ENCODE peak calls at places on chromosomes 7 and 10, in nine cellular contexts. X is BE2C, G is WERI-Rb-1, R is kidney, O is GM20000, E is colonic mucosa, V is breast epithelium, D is tibial artery, J is brain microvascular endothelial cell. M is an unnamed sample.

GRCh38 chr7:7331523-7331922 is 149.2 kb downstream of the C1GALT1 start:
- DNase-seq in X (no peak), G (peak), R (no peak), O (no peak), E (no peak), V (no peak), D (no peak), J (no peak), M (no peak)

GRCh38 chr10:127905623-127906261 is 1.2 kb upstream of the PTPRE start:
- DNase-seq in X (no peak), G (no peak), R (no peak), O (no peak), E (no peak), V (no peak), D (no peak), J (no peak), M (no peak)

GRCh38 chr10:119297207-119297968 is 90.0 kb downstream of the GRK5 start:
- DNase-seq in X (no peak), G (no peak), R (no peak), O (no peak), E (no peak), V (no peak), D (no peak), J (no peak), M (no peak)

GRCh38 chr7:11706666-11707605 is 125.1 kb downstream of the THSD7A start:
- DNase-seq in X (no peak), G (no peak), R (no peak), O (no peak), E (peak), V (no peak), D (no peak), J (no peak), M (no peak)

GRCh38 chr7:8277394-8277982 is 15.5 kb upstream of the ICA1 start:
- DNase-seq in X (peak), G (no peak), R (no peak), O (no peak), E (no peak), V (no peak), D (no peak), J (no peak), M (no peak)

GRCh38 chr10:127921751-127922140 is 14.8 kb downstream of the PTPRE start:
- DNase-seq in X (no peak), G (no peak), R (no peak), O (no peak), E (no peak), V (no peak), D (no peak), J (no peak), M (no peak)

GRCh38 chr7:123958186-123958703 is 33.2 kb downstream of the SPAM1 start:
- DNase-seq in X (no peak), G (no peak), R (no peak), O (no peak), E (no peak), V (no peak), D (no peak), J (no peak), M (no peak)

GRCh38 chr7:66741706-66742053 is 1.1 kb downstream of the RABGEF1 start:
- DNase-seq in X (no peak), G (peak), R (no peak), O (no peak), E (no peak), V (no peak), D (no peak), J (peak), M (no peak)

GRCh38 chr10:115604627-115605026 is 511.5 kb downstream of the ATRNL1 start:
- DNase-seq in X (no peak), G (no peak), R (no peak), O (no peak), E (no peak), V (no peak), D (no peak), J (no peak), M (no peak)

GRCh38 chr7:90238017-90238416 is 7.0 kb upstream of the CFAP69 start:
- DNase-seq in X (no peak), G (no peak), R (no peak), O (no peak), E (no peak), V (no peak), D (no peak), J (no peak), M (no peak)

GRCh38 chr10:130392031-130392430 is 255.8 kb downstream of the GLRX3 start:
- DNase-seq in X (no peak), G (no peak), R (no peak), O (no peak), E (no peak), V (peak), D (no peak), J (no peak), M (no peak)

GRCh38 chr7:139016931-139017511 is 18.8 kb downstream of the ZC3HAV1L start:
- DNase-seq in X (peak), G (peak), R (no peak), O (peak), E (peak), V (no peak), D (peak), J (peak), M (peak)

DNA sequence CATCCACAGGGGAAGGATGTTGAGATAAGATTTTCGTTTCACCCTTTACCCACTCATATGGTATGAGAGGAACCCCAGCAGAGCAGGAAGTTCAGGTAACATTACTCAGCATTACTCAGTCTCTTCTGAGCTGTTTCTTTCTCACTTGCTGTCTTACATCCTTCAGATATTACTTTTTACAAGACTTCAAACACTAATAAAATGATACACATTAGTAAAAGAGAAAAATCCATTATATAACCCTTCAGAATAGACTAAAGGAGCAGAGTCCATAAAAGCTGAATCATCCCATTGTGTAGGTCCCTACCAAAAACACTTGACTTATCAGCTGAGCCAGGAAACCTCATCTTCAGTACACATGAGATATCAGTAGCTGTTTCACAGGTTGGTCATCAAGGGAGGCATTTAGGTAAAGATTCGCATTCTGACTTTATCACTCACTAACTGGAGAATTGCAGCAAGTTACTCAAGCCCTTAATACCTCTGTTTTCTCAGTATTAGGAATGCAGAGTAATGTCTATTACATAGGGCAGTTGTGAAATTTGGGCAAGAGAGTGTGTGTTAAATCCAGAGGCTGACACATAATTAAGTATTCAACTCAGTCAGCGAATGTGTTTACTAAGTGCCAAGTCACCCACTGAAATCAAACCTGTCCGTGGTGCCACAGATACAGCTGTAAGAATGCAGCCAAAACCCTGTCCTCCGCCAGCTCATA is 44.7 kb downstream of the KLF6 start:
- DNase-seq in X (no peak), G (no peak), R (no peak), O (no peak), E (no peak), V (no peak), D (no peak), J (peak), M (no peak)
- TF ChIP-seq CTCF in X (no peak), G (no peak), R (no peak), O (no peak), E (no peak), V (no peak), D (no peak), J (no peak), M (no peak)

GRCh38 chr7:78073470-78074382 is 275.2 kb downstream of the PHTF2 start:
- DNase-seq in X (no peak), G (no peak), R (no peak), O (no peak), E (no peak), V (no peak), D (no peak), J (no peak), M (no peak)

GRCh38 chr7:78071821-78072590 is 273.4 kb downstream of the PHTF2 start:
- DNase-seq in X (no peak), G (no peak), R (no peak), O (no peak), E (no peak), V (no peak), D (no peak), J (no peak), M (no peak)

GRCh38 chr7:78080241-78080640 is 281.7 kb downstream of the PHTF2 start:
- DNase-seq in X (no peak), G (no peak), R (no peak), O (no peak), E (no peak), V (no peak), D (no peak), J (no peak), M (no peak)

GRCh38 chr7:78074713-78075112 is 276.1 kb downstream of the PHTF2 start:
- DNase-seq in X (no peak), G (no peak), R (no peak), O (no peak), E (no peak), V (no peak), D (no peak), J (no peak), M (no peak)
- TF ChIP-seq CTCF in X (no peak), G (no peak), R (no peak), O (no peak), E (no peak), V (no peak), D (no peak), J (no peak), M (no peak)

GRCh38 chr10:103542764-103543616 is 49.5 kb downstream of the NEURL1 start:
- DNase-seq in X (peak), G (peak), R (peak), O (peak), E (peak), V (no peak), D (no peak), J (peak), M (peak)
- TF ChIP-seq CTCF in X (peak), G (peak), R (peak), O (peak), E (no peak), V (no peak), D (peak), J (peak), M (peak)

GRCh38 chr7:4134631-4135030 is 547.5 kb upstream of the FOXK1 start:
- DNase-seq in X (no peak), G (no peak), R (no peak), O (no peak), E (no peak), V (no peak), D (no peak), J (no peak), M (no peak)
- TF ChIP-seq CTCF in X (no peak), G (no peak), R (no peak), O (no peak), E (no peak), V (no peak), D (no peak), J (no peak), M (no peak)

DNA sequence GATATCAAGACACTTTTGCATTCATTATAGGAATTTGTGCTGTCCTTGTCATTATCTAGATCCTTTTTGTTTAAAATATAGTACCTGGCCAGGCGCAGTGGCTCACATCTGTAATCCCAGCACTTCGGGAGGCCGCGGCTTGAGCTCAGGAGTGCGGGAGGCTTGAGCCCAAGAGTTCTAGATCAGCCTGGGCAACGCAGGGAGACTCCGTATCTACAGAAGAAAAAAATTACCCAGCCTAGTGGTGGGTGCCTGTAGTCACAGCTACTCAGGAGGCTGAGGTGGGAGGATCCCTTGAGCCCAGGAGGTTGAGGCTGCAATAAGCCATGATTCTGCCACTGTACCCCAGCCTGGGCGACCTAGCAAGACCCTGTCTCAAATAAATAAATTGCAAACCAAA is 621 bp upstream of the MORN4 start:
- DNase-seq in X (no peak), G (peak), R (no peak), O (no peak), E (peak), V (no peak), D (no peak), J (no peak), M (no peak)
- TF ChIP-seq CTCF in X (no peak), G (no peak), R (no peak), O (no peak), E (peak), V (no peak), D (peak), J (peak), M (no peak)

GRCh38 chr7:13036256-13036765 is 348.9 kb downstream of the ARL4A start:
- DNase-seq in X (no peak), G (no peak), R (no peak), O (no peak), E (no peak), V (no peak), D (no peak), J (peak), M (no peak)

GRCh38 chr7:13031481-13031880 is 344.0 kb downstream of the ARL4A start:
- DNase-seq in X (no peak), G (no peak), R (no peak), O (no peak), E (no peak), V (no peak), D (no peak), J (no peak), M (no peak)

GRCh38 chr7:13035233-13035632 is 347.8 kb downstream of the ARL4A start:
- DNase-seq in X (no peak), G (no peak), R (no peak), O (no peak), E (no peak), V (no peak), D (no peak), J (no peak), M (no peak)

GRCh38 chr7:13034693-13035092 is 347.3 kb downstream of the ARL4A start:
- DNase-seq in X (no peak), G (no peak), R (no peak), O (no peak), E (no peak), V (no peak), D (no peak), J (no peak), M (no peak)

GRCh38 chr7:13032524-13032923 is 345.1 kb downstream of the ARL4A start:
- DNase-seq in X (no peak), G (no peak), R (no peak), O (no peak), E (no peak), V (no peak), D (no peak), J (no peak), M (no peak)
- TF ChIP-seq CTCF in X (no peak), G (no peak), R (no peak), O (no peak), E (no peak), V (no peak), D (no peak), J (no peak), M (no peak)

M was measured in GM10248.